ENCODE peak calls at places on chromosomes 3 and 15, in ten cellular contexts. One of them, this sample, is unnamed. For H3K9me3, the result is how much of the 10 kb centered on the place peaks cover.

GRCh38 chr3:74897006-74897405 is 282.5 kb upstream of the CNTN3 start:
- DNase-seq in esophagus muscularis mucosa: no peak
- DNase-seq in CD4-positive, alpha-beta T cell: no peak
- DNase-seq in left ventricle myocardium inferior: no peak
- DNase-seq in endodermal cell: no peak
- DNase-seq in H9: no peak
- DNase-seq in fibroblast of lung: peak
- DNase-seq in CD8-positive, alpha-beta T cell: no peak
- DNase-seq in tibial nerve: no peak
- DNase-seq in cardiac muscle cell: no peak
- DNase-seq in this sample: peak

GRCh38 chr15:73934281-73934680 is 8.0 kb downstream of the LOXL1 start:
- DNase-seq in esophagus muscularis mucosa: no peak
- DNase-seq in CD4-positive, alpha-beta T cell: no peak
- DNase-seq in left ventricle myocardium inferior: no peak
- DNase-seq in endodermal cell: no peak
- DNase-seq in H9: no peak
- DNase-seq in fibroblast of lung: no peak
- DNase-seq in CD8-positive, alpha-beta T cell: no peak
- DNase-seq in tibial nerve: no peak
- DNase-seq in cardiac muscle cell: no peak
- DNase-seq in this sample: no peak

GRCh38 chr3:177881330-177881729 is 654.9 kb upstream of the KCNMB2 start:
- DNase-seq in esophagus muscularis mucosa: no peak
- DNase-seq in CD4-positive, alpha-beta T cell: no peak
- DNase-seq in left ventricle myocardium inferior: no peak
- DNase-seq in endodermal cell: no peak
- DNase-seq in H9: no peak
- DNase-seq in fibroblast of lung: no peak
- DNase-seq in CD8-positive, alpha-beta T cell: no peak
- DNase-seq in tibial nerve: no peak
- DNase-seq in cardiac muscle cell: no peak
- DNase-seq in this sample: no peak

GRCh38 chr3:124137264-124137663 is 145.3 kb upstream of the ROPN1 start:
- DNase-seq in esophagus muscularis mucosa: no peak
- DNase-seq in CD4-positive, alpha-beta T cell: no peak
- DNase-seq in left ventricle myocardium inferior: no peak
- DNase-seq in endodermal cell: no peak
- DNase-seq in H9: no peak
- DNase-seq in fibroblast of lung: no peak
- DNase-seq in CD8-positive, alpha-beta T cell: no peak
- DNase-seq in tibial nerve: no peak
- DNase-seq in cardiac muscle cell: no peak
- DNase-seq in this sample: no peak

GRCh38 chr15:73969151-73969759 is 22.8 kb downstream of the STOML1 start:
- DNase-seq in esophagus muscularis mucosa: no peak
- DNase-seq in CD4-positive, alpha-beta T cell: no peak
- DNase-seq in left ventricle myocardium inferior: no peak
- DNase-seq in endodermal cell: no peak
- DNase-seq in H9: no peak
- DNase-seq in fibroblast of lung: no peak
- DNase-seq in CD8-positive, alpha-beta T cell: no peak
- DNase-seq in tibial nerve: no peak
- DNase-seq in cardiac muscle cell: no peak
- DNase-seq in this sample: no peak

GRCh38 chr3:41198526-41198925 is 779 bp upstream of the CTNNB1 start:
- DNase-seq in esophagus muscularis mucosa: no peak
- DNase-seq in CD4-positive, alpha-beta T cell: no peak
- DNase-seq in left ventricle myocardium inferior: peak
- DNase-seq in endodermal cell: no peak
- DNase-seq in H9: no peak
- DNase-seq in fibroblast of lung: no peak
- DNase-seq in CD8-positive, alpha-beta T cell: no peak
- DNase-seq in tibial nerve: peak
- DNase-seq in cardiac muscle cell: peak
- DNase-seq in this sample: no peak

GRCh38 chr3:12644297-12644937 is 19.5 kb downstream of the RAF1 start:
- DNase-seq in esophagus muscularis mucosa: no peak
- DNase-seq in CD4-positive, alpha-beta T cell: no peak
- DNase-seq in left ventricle myocardium inferior: no peak
- DNase-seq in endodermal cell: no peak
- DNase-seq in H9: no peak
- DNase-seq in fibroblast of lung: peak
- DNase-seq in CD8-positive, alpha-beta T cell: no peak
- DNase-seq in tibial nerve: no peak
- DNase-seq in cardiac muscle cell: peak
- DNase-seq in this sample: no peak

GRCh38 chr3:16338999-16339398 is 74.0 kb downstream of the OXNAD1 start:
- DNase-seq in esophagus muscularis mucosa: no peak
- DNase-seq in CD4-positive, alpha-beta T cell: no peak
- DNase-seq in left ventricle myocardium inferior: no peak
- DNase-seq in endodermal cell: no peak
- DNase-seq in H9: no peak
- DNase-seq in fibroblast of lung: peak
- DNase-seq in CD8-positive, alpha-beta T cell: peak
- DNase-seq in tibial nerve: no peak
- DNase-seq in cardiac muscle cell: peak
- DNase-seq in this sample: peak

GRCh38 chr3:133948131-133948810 is 52.6 kb upstream of the RAB6B start:
- DNase-seq in esophagus muscularis mucosa: no peak
- DNase-seq in CD4-positive, alpha-beta T cell: no peak
- DNase-seq in left ventricle myocardium inferior: no peak
- DNase-seq in endodermal cell: no peak
- DNase-seq in H9: no peak
- DNase-seq in fibroblast of lung: no peak
- DNase-seq in CD8-positive, alpha-beta T cell: no peak
- DNase-seq in tibial nerve: no peak
- DNase-seq in cardiac muscle cell: peak
- DNase-seq in this sample: no peak

GRCh38 chr3:129604223-129604941 is 2.1 kb downstream of the PLXND1 start:
- DNase-seq in esophagus muscularis mucosa: no peak
- DNase-seq in CD4-positive, alpha-beta T cell: no peak
- DNase-seq in left ventricle myocardium inferior: no peak
- DNase-seq in endodermal cell: no peak
- DNase-seq in H9: no peak
- DNase-seq in fibroblast of lung: no peak
- DNase-seq in CD8-positive, alpha-beta T cell: no peak
- DNase-seq in tibial nerve: no peak
- DNase-seq in cardiac muscle cell: no peak
- DNase-seq in this sample: no peak

GRCh38 chr3:129604942-129605592 is 1.4 kb downstream of the PLXND1 start:
- DNase-seq in esophagus muscularis mucosa: no peak
- DNase-seq in CD4-positive, alpha-beta T cell: no peak
- DNase-seq in left ventricle myocardium inferior: no peak
- DNase-seq in endodermal cell: peak
- DNase-seq in H9: peak
- DNase-seq in fibroblast of lung: no peak
- DNase-seq in CD8-positive, alpha-beta T cell: no peak
- DNase-seq in tibial nerve: no peak
- DNase-seq in cardiac muscle cell: peak
- DNase-seq in this sample: no peak

GRCh38 chr3:129606522-129607390 is at the start of gene PLXND1:
- DNase-seq in esophagus muscularis mucosa: no peak
- DNase-seq in CD4-positive, alpha-beta T cell: no peak
- DNase-seq in left ventricle myocardium inferior: peak
- DNase-seq in endodermal cell: peak
- DNase-seq in H9: peak
- DNase-seq in fibroblast of lung: peak
- DNase-seq in CD8-positive, alpha-beta T cell: peak
- DNase-seq in tibial nerve: peak
- DNase-seq in cardiac muscle cell: peak
- DNase-seq in this sample: peak

GRCh38 chr3:129607391-129608068 is 1.1 kb upstream of the PLXND1 start:
- DNase-seq in esophagus muscularis mucosa: no peak
- DNase-seq in CD4-positive, alpha-beta T cell: no peak
- DNase-seq in left ventricle myocardium inferior: no peak
- DNase-seq in endodermal cell: peak
- DNase-seq in H9: no peak
- DNase-seq in fibroblast of lung: no peak
- DNase-seq in CD8-positive, alpha-beta T cell: no peak
- DNase-seq in tibial nerve: no peak
- DNase-seq in cardiac muscle cell: no peak
- DNase-seq in this sample: no peak

DNA sequence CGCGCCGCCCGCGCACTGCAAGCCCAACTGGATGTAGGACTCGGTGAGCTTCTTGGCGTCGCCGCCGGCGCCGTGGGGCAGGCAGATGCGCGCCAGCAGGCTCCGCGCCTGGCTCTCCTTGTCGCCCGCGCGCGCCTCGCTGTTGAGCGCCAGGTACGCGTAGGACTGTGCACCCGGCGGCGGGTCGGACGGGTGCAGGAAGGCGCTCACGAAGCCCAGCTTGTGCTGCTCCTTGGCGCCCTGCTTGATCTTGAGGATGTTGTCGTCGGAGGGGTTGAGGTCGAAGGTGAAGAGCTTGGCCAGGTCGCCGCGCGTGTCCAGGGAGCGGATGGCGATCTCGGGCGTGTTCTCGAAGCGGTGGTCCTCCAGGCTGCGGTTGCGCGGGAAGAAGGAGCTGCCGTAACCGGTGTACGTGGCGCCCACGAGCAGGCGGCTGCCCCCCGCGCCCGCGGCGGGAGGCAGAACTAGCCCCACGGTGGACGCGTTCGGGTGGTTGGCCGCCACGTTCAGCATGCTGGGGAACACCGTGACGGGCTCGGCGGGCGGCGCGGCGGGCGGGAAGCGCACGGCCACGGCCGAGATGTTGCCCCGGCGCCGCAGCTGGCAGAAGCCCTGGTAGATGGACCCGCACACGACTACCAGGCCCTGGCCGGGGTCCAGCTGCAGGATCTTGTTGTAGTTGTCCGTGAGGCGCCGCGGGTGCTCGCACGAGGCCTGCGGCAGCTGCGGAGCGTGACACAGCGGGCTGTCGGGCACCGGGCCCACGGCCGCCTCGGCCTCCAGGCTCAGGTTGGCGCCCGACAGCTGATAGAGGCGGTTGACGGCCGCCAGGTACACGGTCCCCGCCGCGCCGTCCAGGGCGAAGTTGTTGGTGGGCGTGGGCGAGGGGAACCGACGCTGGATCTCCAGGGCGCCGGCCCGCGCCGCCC is 619 bp downstream of the PLXND1 start:
- DNase-seq in esophagus muscularis mucosa: no peak
- DNase-seq in CD4-positive, alpha-beta T cell: peak
- DNase-seq in left ventricle myocardium inferior: peak
- DNase-seq in endodermal cell: peak
- DNase-seq in H9: peak
- DNase-seq in fibroblast of lung: peak
- DNase-seq in CD8-positive, alpha-beta T cell: peak
- DNase-seq in tibial nerve: peak
- DNase-seq in cardiac muscle cell: peak
- DNase-seq in this sample: peak
- TF ChIP-seq CTCF in esophagus muscularis mucosa: no peak
- TF ChIP-seq CTCF in CD4-positive, alpha-beta T cell: no peak
- TF ChIP-seq CTCF in left ventricle myocardium inferior: peak
- TF ChIP-seq CTCF in endodermal cell: peak
- TF ChIP-seq CTCF in H9: no peak
- TF ChIP-seq CTCF in fibroblast of lung: no peak
- TF ChIP-seq CTCF in CD8-positive, alpha-beta T cell: no peak
- TF ChIP-seq CTCF in tibial nerve: peak
- TF ChIP-seq CTCF in cardiac muscle cell: peak
- TF ChIP-seq CTCF in this sample: no peak

GRCh38 chr15:25184356-25185155 is 229.8 kb downstream of the SNRPN start:
- DNase-seq in esophagus muscularis mucosa: no peak
- DNase-seq in CD4-positive, alpha-beta T cell: no peak
- DNase-seq in left ventricle myocardium inferior: peak
- DNase-seq in endodermal cell: peak
- DNase-seq in H9: no peak
- DNase-seq in fibroblast of lung: no peak
- DNase-seq in CD8-positive, alpha-beta T cell: no peak
- DNase-seq in tibial nerve: no peak
- DNase-seq in cardiac muscle cell: no peak
- DNase-seq in this sample: no peak
- H3K9me3 ChIP-seq in esophagus muscularis mucosa: under half
- H3K9me3 ChIP-seq in CD4-positive, alpha-beta T cell: under half
- H3K9me3 ChIP-seq in left ventricle myocardium inferior: half or more
- H3K9me3 ChIP-seq in endodermal cell: under half
- H3K9me3 ChIP-seq in H9: under half
- H3K9me3 ChIP-seq in fibroblast of lung: under half
- H3K9me3 ChIP-seq in CD8-positive, alpha-beta T cell: under half
- H3K9me3 ChIP-seq in tibial nerve: under half
- H3K9me3 ChIP-seq in cardiac muscle cell: under half
- H3K9me3 ChIP-seq in this sample: half or more

GRCh38 chr3:57150097-57150496 is 15.1 kb downstream of the IL17RD start:
- DNase-seq in esophagus muscularis mucosa: no peak
- DNase-seq in CD4-positive, alpha-beta T cell: no peak
- DNase-seq in left ventricle myocardium inferior: no peak
- DNase-seq in endodermal cell: no peak
- DNase-seq in H9: no peak
- DNase-seq in fibroblast of lung: no peak
- DNase-seq in CD8-positive, alpha-beta T cell: no peak
- DNase-seq in tibial nerve: no peak
- DNase-seq in cardiac muscle cell: no peak
- DNase-seq in this sample: no peak

GRCh38 chr3:57151021-57151449 is 14.1 kb downstream of the IL17RD start:
- DNase-seq in esophagus muscularis mucosa: no peak
- DNase-seq in CD4-positive, alpha-beta T cell: no peak
- DNase-seq in left ventricle myocardium inferior: no peak
- DNase-seq in endodermal cell: no peak
- DNase-seq in H9: no peak
- DNase-seq in fibroblast of lung: peak
- DNase-seq in CD8-positive, alpha-beta T cell: no peak
- DNase-seq in tibial nerve: no peak
- DNase-seq in cardiac muscle cell: peak
- DNase-seq in this sample: no peak

GRCh38 chr3:57154470-57154869 is 10.7 kb downstream of the IL17RD start:
- DNase-seq in esophagus muscularis mucosa: no peak
- DNase-seq in CD4-positive, alpha-beta T cell: no peak
- DNase-seq in left ventricle myocardium inferior: no peak
- DNase-seq in endodermal cell: peak
- DNase-seq in H9: no peak
- DNase-seq in fibroblast of lung: no peak
- DNase-seq in CD8-positive, alpha-beta T cell: no peak
- DNase-seq in tibial nerve: no peak
- DNase-seq in cardiac muscle cell: no peak
- DNase-seq in this sample: no peak

GRCh38 chr3:57152761-57153160 is 12.4 kb downstream of the IL17RD start:
- DNase-seq in esophagus muscularis mucosa: no peak
- DNase-seq in CD4-positive, alpha-beta T cell: no peak
- DNase-seq in left ventricle myocardium inferior: no peak
- DNase-seq in endodermal cell: no peak
- DNase-seq in H9: no peak
- DNase-seq in fibroblast of lung: no peak
- DNase-seq in CD8-positive, alpha-beta T cell: no peak
- DNase-seq in tibial nerve: no peak
- DNase-seq in cardiac muscle cell: no peak
- DNase-seq in this sample: no peak

GRCh38 chr3:57152150-57152549 is 13.0 kb downstream of the IL17RD start:
- DNase-seq in esophagus muscularis mucosa: no peak
- DNase-seq in CD4-positive, alpha-beta T cell: no peak
- DNase-seq in left ventricle myocardium inferior: peak
- DNase-seq in endodermal cell: no peak
- DNase-seq in H9: no peak
- DNase-seq in fibroblast of lung: no peak
- DNase-seq in CD8-positive, alpha-beta T cell: no peak
- DNase-seq in tibial nerve: no peak
- DNase-seq in cardiac muscle cell: no peak
- DNase-seq in this sample: no peak
- TF ChIP-seq CTCF in esophagus muscularis mucosa: no peak
- TF ChIP-seq CTCF in CD4-positive, alpha-beta T cell: no peak
- TF ChIP-seq CTCF in left ventricle myocardium inferior: peak
- TF ChIP-seq CTCF in endodermal cell: peak
- TF ChIP-seq CTCF in H9: peak
- TF ChIP-seq CTCF in fibroblast of lung: no peak
- TF ChIP-seq CTCF in CD8-positive, alpha-beta T cell: no peak
- TF ChIP-seq CTCF in tibial nerve: peak
- TF ChIP-seq CTCF in cardiac muscle cell: peak
- TF ChIP-seq CTCF in this sample: no peak

GRCh38 chr15:87528873-87529272 is 727.7 kb downstream of the NTRK3 start:
- DNase-seq in esophagus muscularis mucosa: no peak
- DNase-seq in CD4-positive, alpha-beta T cell: no peak
- DNase-seq in left ventricle myocardium inferior: no peak
- DNase-seq in endodermal cell: no peak
- DNase-seq in H9: no peak
- DNase-seq in fibroblast of lung: no peak
- DNase-seq in CD8-positive, alpha-beta T cell: no peak
- DNase-seq in tibial nerve: no peak
- DNase-seq in cardiac muscle cell: no peak
- DNase-seq in this sample: no peak
- H3K9me3 ChIP-seq in esophagus muscularis mucosa: under half
- H3K9me3 ChIP-seq in CD4-positive, alpha-beta T cell: under half
- H3K9me3 ChIP-seq in left ventricle myocardium inferior: under half
- H3K9me3 ChIP-seq in endodermal cell: under half
- H3K9me3 ChIP-seq in H9: under half
- H3K9me3 ChIP-seq in fibroblast of lung: under half
- H3K9me3 ChIP-seq in CD8-positive, alpha-beta T cell: under half
- H3K9me3 ChIP-seq in tibial nerve: under half
- H3K9me3 ChIP-seq in cardiac muscle cell: under half
- H3K9me3 ChIP-seq in this sample: under half

This sample was measured in Caco-2.